ENCODE peak calls at places on chromosomes 5 and 9, in seven cellular contexts. B is K562, S is NCI-H774, F is neural progenitor cell, N is Right ventricle myocardium superior, V is lung microvascular endothelial cell, I is dorsolateral prefrontal cortex. J is an unnamed sample.

GRCh38 chr9:70668751-70669150 is 254.3 kb upstream of the KLF9 start:
- DNase-seq in V (no peak), I (peak; percentile 6), B (no peak), N (no peak), F (no peak), S (no peak), J (no peak)

GRCh38 chr5:131944700-131945550 is 538 bp downstream of the MEIKIN start:
- DNase-seq in S (no peak), V (no peak), B (no peak), I (no peak), N (no peak), F (no peak), J (no peak)

GRCh38 chr5:392431-392988 is 50.5 kb upstream of the EXOC3 start:
- DNase-seq in V (no peak), F (no peak), B (no peak), I (no peak), N (no peak), S (no peak), J (peak; percentile 23)

GRCh38 chr9:117494401-117495130 is 79.7 kb upstream of the ASTN2 start:
- DNase-seq in F (no peak), B (no peak), N (no peak), I (no peak), V (peak; percentile 8), S (peak; percentile 69), J (peak; percentile 16)

GRCh38 chr5:59040007-59040803 is 457.3 kb downstream of the RAB3C start:
- DNase-seq in B (no peak), S (no peak), I (no peak), V (no peak), F (no peak), N (no peak), J (no peak)

GRCh38 chr9:91837982-91838731 is 111.9 kb downstream of the ROR2 start:
- DNase-seq in B (peak; percentile 47), I (peak; percentile 34), S (peak; percentile 65), F (no peak), V (no peak), N (peak; percentile 67), J (peak; percentile 70)

GRCh38 chr5:88833371-88834107 is 49.4 kb downstream of the MEF2C start:
- DNase-seq in F (no peak), B (no peak), V (peak; percentile 96), N (peak; percentile 47), S (no peak), I (peak; percentile 58), J (peak; percentile 16)

GRCh38 chr9:36436909-36437308 is 36.8 kb upstream of the RNF38 start:
- DNase-seq in F (no peak), B (no peak), I (peak; percentile 25), S (no peak), V (no peak), N (peak; percentile 57), J (no peak)

GRCh38 chr9:69120380-69121154 is 53.5 kb upstream of the TJP2 start:
- DNase-seq in F (peak; percentile 59), V (peak; percentile 41), S (peak; percentile 84), I (no peak), N (no peak), B (no peak), J (peak; percentile 69)

GRCh38 chr5:119666542-119666941 is 37.2 kb downstream of the FAM170A start:
- DNase-seq in B (no peak), F (no peak), V (no peak), I (no peak), N (no peak), S (no peak), J (no peak)

GRCh38 chr9:69637801-69638200 is 34.4 kb downstream of the APBA1 start:
- DNase-seq in F (no peak), V (peak; percentile 2), B (no peak), N (no peak), S (no peak), I (no peak), J (no peak)

GRCh38 chr9:15416880-15417279 is 5.8 kb upstream of the SNAPC3 start:
- DNase-seq in V (peak; percentile 45), F (peak; percentile 45), I (no peak), B (peak; percentile 57), N (no peak), S (peak; percentile 10), J (peak; percentile 6)

J was measured in NCI-H2081.